ENCODE peak calls at places on chromosomes 12 and 14, in four cellular contexts. One of them, this sample, is unnamed.

GRCh38 chr12:6696690-6697583 is 3.7 kb downstream of the PIANP start:
- DNase-seq in body of pancreas: no peak
- DNase-seq in GM12878: peak
- DNase-seq in breast epithelium: no peak
- DNase-seq in this sample: no peak

GRCh38 chr12:47783821-47784819 is 11.1 kb downstream of the SLC48A1 start:
- DNase-seq in GM12878: no peak
- DNase-seq in breast epithelium: no peak
- DNase-seq in body of pancreas: no peak
- DNase-seq in this sample: no peak

GRCh38 chr12:85779768-85780167 is 56.4 kb downstream of the RASSF9 start:
- DNase-seq in GM12878: no peak
- DNase-seq in body of pancreas: no peak
- DNase-seq in breast epithelium: no peak
- DNase-seq in this sample: no peak

GRCh38 chr12:108566452-108566851 is 4.1 kb downstream of the ISCU start:
- DNase-seq in body of pancreas: no peak
- DNase-seq in breast epithelium: no peak
- DNase-seq in GM12878: no peak
- DNase-seq in this sample: no peak

GRCh38 chr14:49641697-49642129 is 6.7 kb upstream of the DNAAF2 start:
- DNase-seq in breast epithelium: no peak
- DNase-seq in GM12878: no peak
- DNase-seq in body of pancreas: peak
- DNase-seq in this sample: no peak

GRCh38 chr12:51846911-51847829 is 1.3 kb downstream of the FIGNL2 start:
- DNase-seq in GM12878: no peak
- DNase-seq in breast epithelium: peak
- DNase-seq in body of pancreas: peak
- DNase-seq in this sample: no peak

GRCh38 chr12:80553316-80553715 is 109.3 kb downstream of the PTPRQ start:
- DNase-seq in body of pancreas: no peak
- DNase-seq in GM12878: no peak
- DNase-seq in breast epithelium: no peak
- DNase-seq in this sample: no peak

GRCh38 chr12:11752403-11753150 is 103.1 kb downstream of the ETV6 start:
- DNase-seq in body of pancreas: no peak
- DNase-seq in breast epithelium: no peak
- DNase-seq in GM12878: no peak
- DNase-seq in this sample: no peak

GRCh38 chr14:104383931-104384775 is 195.4 kb upstream of the C14orf180 start:
- DNase-seq in GM12878: no peak
- DNase-seq in breast epithelium: no peak
- DNase-seq in body of pancreas: no peak
- DNase-seq in this sample: peak

GRCh38 chr12:123267991-123268843 is 3.4 kb downstream of the CDK2AP1 start:
- DNase-seq in breast epithelium: no peak
- DNase-seq in GM12878: no peak
- DNase-seq in body of pancreas: no peak
- DNase-seq in this sample: peak

GRCh38 chr14:103732868-103733626 is 17.4 kb downstream of the ZFYVE21 start:
- DNase-seq in GM12878: no peak
- DNase-seq in breast epithelium: no peak
- DNase-seq in body of pancreas: no peak
- DNase-seq in this sample: no peak

GRCh38 chr12:67892289-67892688 is 97.0 kb upstream of the IFNG-AS1 start:
- DNase-seq in body of pancreas: no peak
- DNase-seq in breast epithelium: no peak
- DNase-seq in GM12878: no peak
- DNase-seq in this sample: no peak

GRCh38 chr12:3117628-3118027 is 40.4 kb downstream of the TSPAN9 start:
- DNase-seq in breast epithelium: no peak
- DNase-seq in body of pancreas: no peak
- DNase-seq in GM12878: no peak
- DNase-seq in this sample: no peak

GRCh38 chr14:31876741-31877140 is 200.4 kb upstream of the ARHGAP5 start:
- DNase-seq in body of pancreas: no peak
- DNase-seq in GM12878: no peak
- DNase-seq in breast epithelium: no peak
- DNase-seq in this sample: no peak

DNA sequence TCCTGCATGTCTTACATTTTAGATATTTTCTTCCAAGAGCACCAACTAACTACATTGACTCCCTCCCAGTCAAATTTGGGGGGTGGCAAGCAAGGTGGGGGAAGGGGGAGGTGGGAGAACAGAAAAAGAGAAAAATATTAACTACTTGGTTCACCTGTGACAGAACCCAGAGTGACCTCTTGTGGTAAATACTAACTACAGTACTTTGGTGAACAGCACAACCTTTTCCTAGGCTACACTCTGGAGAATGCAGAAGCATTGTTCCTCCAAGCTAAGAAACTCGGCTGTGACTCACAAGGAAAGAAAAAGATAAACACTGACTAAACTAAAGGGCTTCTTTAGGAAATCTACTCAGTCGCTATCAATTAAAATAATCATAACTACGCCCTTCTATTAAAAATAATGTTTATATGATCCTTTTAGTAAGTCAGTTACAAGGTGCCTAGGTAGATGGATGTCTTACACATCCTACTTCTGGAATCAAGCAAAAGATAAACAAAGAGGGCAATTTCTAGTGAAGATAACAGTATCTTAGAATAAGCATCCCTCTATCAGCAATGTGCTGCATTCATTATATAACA is 5.4 kb downstream of the KCNH5 start:
- DNase-seq in breast epithelium: no peak
- DNase-seq in GM12878: no peak
- DNase-seq in body of pancreas: no peak
- DNase-seq in this sample: no peak
- TF ChIP-seq CTCF in breast epithelium: no peak
- TF ChIP-seq CTCF in GM12878: peak
- TF ChIP-seq CTCF in body of pancreas: peak
- TF ChIP-seq CTCF in this sample: no peak

GRCh38 chr12:22578328-22578727 is 34.0 kb upstream of the C2CD5 start:
- DNase-seq in body of pancreas: no peak
- DNase-seq in GM12878: no peak
- DNase-seq in breast epithelium: no peak
- DNase-seq in this sample: no peak
- TF ChIP-seq POLR2A in body of pancreas: no peak
- TF ChIP-seq POLR2A in GM12878: no peak
- TF ChIP-seq POLR2A in breast epithelium: no peak
- TF ChIP-seq POLR2A in this sample: no peak

GRCh38 chr14:68772761-68773381 is 20.0 kb downstream of the ZFP36L1 start:
- DNase-seq in breast epithelium: no peak
- DNase-seq in GM12878: no peak
- DNase-seq in body of pancreas: no peak
- DNase-seq in this sample: peak

GRCh38 chr14:68771631-68772030 is 21.2 kb downstream of the ZFP36L1 start:
- DNase-seq in breast epithelium: no peak
- DNase-seq in body of pancreas: no peak
- DNase-seq in GM12878: no peak
- DNase-seq in this sample: no peak

GRCh38 chr14:68777644-68778043 is 15.2 kb downstream of the ZFP36L1 start:
- DNase-seq in body of pancreas: peak
- DNase-seq in breast epithelium: peak
- DNase-seq in GM12878: no peak
- DNase-seq in this sample: no peak

GRCh38 chr14:68774771-68775613 is 17.9 kb downstream of the ZFP36L1 start:
- DNase-seq in breast epithelium: peak
- DNase-seq in GM12878: no peak
- DNase-seq in body of pancreas: peak
- DNase-seq in this sample: peak

DNA sequence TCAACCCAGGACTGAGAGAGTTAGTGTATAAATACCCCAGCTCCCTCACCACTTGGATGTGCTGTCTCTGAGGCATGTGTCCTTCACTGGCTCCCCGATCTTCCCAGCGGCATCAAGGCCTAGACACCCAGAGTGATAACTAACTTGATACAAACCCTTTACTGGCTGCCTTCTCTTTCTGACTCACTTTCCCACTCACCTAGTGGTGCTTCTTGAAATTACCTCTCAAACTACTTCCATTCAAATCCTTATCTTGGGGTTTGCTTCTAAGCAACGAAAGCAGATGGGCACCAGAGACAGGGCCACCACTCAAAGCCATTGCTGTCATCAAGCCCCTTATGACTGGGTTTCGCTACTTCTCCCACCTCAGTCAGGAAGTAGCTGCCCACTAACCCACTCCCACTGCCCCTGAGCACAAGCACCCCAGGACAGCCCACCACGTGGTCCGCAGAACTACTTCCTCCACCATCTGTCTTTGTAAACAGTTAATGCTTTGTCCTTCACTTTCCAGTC is 17.2 kb downstream of the ZFP36L1 start:
- DNase-seq in GM12878: no peak
- DNase-seq in body of pancreas: peak
- DNase-seq in breast epithelium: no peak
- DNase-seq in this sample: no peak
- TF ChIP-seq CTCF in GM12878: peak
- TF ChIP-seq CTCF in body of pancreas: no peak
- TF ChIP-seq CTCF in breast epithelium: peak
- TF ChIP-seq CTCF in this sample: no peak

GRCh38 chr12:751828-752672 is at the start of gene WNK1:
- DNase-seq in GM12878: peak
- DNase-seq in body of pancreas: peak
- DNase-seq in breast epithelium: peak
- DNase-seq in this sample: peak
- TF ChIP-seq POLR2A in GM12878: peak
- TF ChIP-seq POLR2A in body of pancreas: peak
- TF ChIP-seq POLR2A in breast epithelium: no peak
- TF ChIP-seq POLR2A in this sample: peak

GRCh38 chr14:92253381-92253894 is 69.5 kb upstream of the SLC24A4 start:
- DNase-seq in body of pancreas: no peak
- DNase-seq in GM12878: no peak
- DNase-seq in breast epithelium: no peak
- DNase-seq in this sample: no peak
- TF ChIP-seq CTCF in body of pancreas: no peak
- TF ChIP-seq CTCF in GM12878: no peak
- TF ChIP-seq CTCF in breast epithelium: no peak
- TF ChIP-seq CTCF in this sample: no peak

This sample was measured in gastrocnemius medialis.